ENCODE peak calls at places on chromosomes 7 and 10, in five cellular contexts. One of them, this sample, is unnamed.

GRCh38 chr7:111239437-111239836 is 148.5 kb downstream of the LRRN3 start:
- DNase-seq in esophagus squamous epithelium: no peak
- DNase-seq in neural progenitor cell: no peak
- DNase-seq in cardiac muscle cell: no peak
- DNase-seq in RWPE2: no peak
- DNase-seq in this sample: no peak

GRCh38 chr10:43299579-43299978 is 32.7 kb upstream of the RASGEF1A start:
- DNase-seq in RWPE2: no peak
- DNase-seq in neural progenitor cell: no peak
- DNase-seq in esophagus squamous epithelium: no peak
- DNase-seq in cardiac muscle cell: no peak
- DNase-seq in this sample: no peak

GRCh38 chr10:65325913-65326312 is 1599.9 kb upstream of the LRRTM3 start:
- DNase-seq in RWPE2: no peak
- DNase-seq in esophagus squamous epithelium: no peak
- DNase-seq in neural progenitor cell: peak
- DNase-seq in cardiac muscle cell: no peak
- DNase-seq in this sample: peak

GRCh38 chr10:418894-419293 is 270.6 kb downstream of the DIP2C start:
- DNase-seq in esophagus squamous epithelium: no peak
- DNase-seq in RWPE2: no peak
- DNase-seq in neural progenitor cell: no peak
- DNase-seq in cardiac muscle cell: no peak
- DNase-seq in this sample: no peak

GRCh38 chr10:124648738-124649137 is 95.4 kb downstream of the FAM53B start:
- DNase-seq in neural progenitor cell: no peak
- DNase-seq in esophagus squamous epithelium: peak
- DNase-seq in RWPE2: no peak
- DNase-seq in cardiac muscle cell: peak
- DNase-seq in this sample: no peak

GRCh38 chr7:158973440-158973839 is 117.1 kb downstream of the DYNC2I1 start:
- DNase-seq in neural progenitor cell: peak
- DNase-seq in esophagus squamous epithelium: no peak
- DNase-seq in RWPE2: peak
- DNase-seq in cardiac muscle cell: peak
- DNase-seq in this sample: peak

GRCh38 chr7:21169667-21170605 is 257.9 kb upstream of the SP4 start:
- DNase-seq in esophagus squamous epithelium: no peak
- DNase-seq in neural progenitor cell: peak
- DNase-seq in cardiac muscle cell: no peak
- DNase-seq in RWPE2: no peak
- DNase-seq in this sample: peak

GRCh38 chr7:30112103-30112713 is 22.6 kb upstream of the MTURN start:
- DNase-seq in RWPE2: no peak
- DNase-seq in cardiac muscle cell: no peak
- DNase-seq in esophagus squamous epithelium: no peak
- DNase-seq in neural progenitor cell: no peak
- DNase-seq in this sample: no peak

GRCh38 chr10:44457259-44457658 is 72.4 kb upstream of the CXCL12 start:
- DNase-seq in esophagus squamous epithelium: no peak
- DNase-seq in neural progenitor cell: no peak
- DNase-seq in RWPE2: no peak
- DNase-seq in cardiac muscle cell: no peak
- DNase-seq in this sample: no peak

GRCh38 chr10:102619281-102619981 is 24.8 kb upstream of the TRIM8 start:
- DNase-seq in RWPE2: no peak
- DNase-seq in neural progenitor cell: no peak
- DNase-seq in cardiac muscle cell: no peak
- DNase-seq in esophagus squamous epithelium: no peak
- DNase-seq in this sample: no peak

GRCh38 chr7:85065306-85065705 is 121.5 kb downstream of the SEMA3D start:
- DNase-seq in esophagus squamous epithelium: no peak
- DNase-seq in cardiac muscle cell: peak
- DNase-seq in neural progenitor cell: no peak
- DNase-seq in RWPE2: no peak
- DNase-seq in this sample: no peak

GRCh38 chr10:91908358-91909177 is 718 bp downstream of the FGFBP3 start:
- DNase-seq in esophagus squamous epithelium: peak
- DNase-seq in cardiac muscle cell: peak
- DNase-seq in neural progenitor cell: peak
- DNase-seq in RWPE2: peak
- DNase-seq in this sample: peak

GRCh38 chr10:103147645-103148044 is 45.4 kb downstream of the NT5C2 start:
- DNase-seq in RWPE2: no peak
- DNase-seq in cardiac muscle cell: no peak
- DNase-seq in neural progenitor cell: no peak
- DNase-seq in esophagus squamous epithelium: no peak
- DNase-seq in this sample: no peak

GRCh38 chr7:44980393-44981034 is 1.7 kb upstream of the MYO1G start:
- DNase-seq in RWPE2: no peak
- DNase-seq in esophagus squamous epithelium: no peak
- DNase-seq in cardiac muscle cell: peak
- DNase-seq in neural progenitor cell: no peak
- DNase-seq in this sample: peak

GRCh38 chr10:69086131-69086530 is 1.8 kb upstream of the SRGN start:
- DNase-seq in cardiac muscle cell: peak
- DNase-seq in neural progenitor cell: peak
- DNase-seq in RWPE2: no peak
- DNase-seq in esophagus squamous epithelium: no peak
- DNase-seq in this sample: peak

GRCh38 chr7:39589323-39590111 is 23.3 kb downstream of the YAE1 start:
- DNase-seq in neural progenitor cell: peak
- DNase-seq in RWPE2: no peak
- DNase-seq in esophagus squamous epithelium: no peak
- DNase-seq in cardiac muscle cell: peak
- DNase-seq in this sample: peak

GRCh38 chr7:13240349-13240748 is 552.9 kb downstream of the ARL4A start:
- DNase-seq in esophagus squamous epithelium: no peak
- DNase-seq in cardiac muscle cell: peak
- DNase-seq in neural progenitor cell: no peak
- DNase-seq in RWPE2: no peak
- DNase-seq in this sample: peak

GRCh38 chr7:116779921-116780320 is 82.5 kb upstream of the CAPZA2 start:
- DNase-seq in esophagus squamous epithelium: no peak
- DNase-seq in cardiac muscle cell: no peak
- DNase-seq in RWPE2: no peak
- DNase-seq in neural progenitor cell: no peak
- DNase-seq in this sample: no peak

GRCh38 chr10:83982812-83983211 is 156.5 kb upstream of the GHITM start:
- DNase-seq in cardiac muscle cell: no peak
- DNase-seq in esophagus squamous epithelium: no peak
- DNase-seq in RWPE2: no peak
- DNase-seq in neural progenitor cell: no peak
- DNase-seq in this sample: no peak

GRCh38 chr10:28668363-28669226 is 8.7 kb upstream of the BAMBI start:
- DNase-seq in cardiac muscle cell: peak
- DNase-seq in neural progenitor cell: peak
- DNase-seq in RWPE2: no peak
- DNase-seq in esophagus squamous epithelium: no peak
- DNase-seq in this sample: peak

GRCh38 chr7:23353172-23353571 is 54.0 kb downstream of the MALSU1 start:
- DNase-seq in esophagus squamous epithelium: no peak
- DNase-seq in neural progenitor cell: peak
- DNase-seq in cardiac muscle cell: no peak
- DNase-seq in RWPE2: no peak
- DNase-seq in this sample: no peak

GRCh38 chr10:62813981-62814380 is 2.2 kb downstream of the EGR2 start:
- DNase-seq in neural progenitor cell: no peak
- DNase-seq in cardiac muscle cell: no peak
- DNase-seq in RWPE2: no peak
- DNase-seq in esophagus squamous epithelium: no peak
- DNase-seq in this sample: peak

GRCh38 chr10:5625992-5626777 is 40.2 kb downstream of the ASB13 start:
- DNase-seq in cardiac muscle cell: no peak
- DNase-seq in neural progenitor cell: no peak
- DNase-seq in RWPE2: no peak
- DNase-seq in esophagus squamous epithelium: no peak
- DNase-seq in this sample: no peak
- H3K4me3 ChIP-seq in cardiac muscle cell: no peak
- H3K4me3 ChIP-seq in neural progenitor cell: no peak
- H3K4me3 ChIP-seq in RWPE2: no peak
- H3K4me3 ChIP-seq in esophagus squamous epithelium: no peak
- H3K4me3 ChIP-seq in this sample: no peak

GRCh38 chr10:95375418-95375817 is 84.6 kb upstream of the PDLIM1 start:
- DNase-seq in RWPE2: no peak
- DNase-seq in cardiac muscle cell: no peak
- DNase-seq in neural progenitor cell: no peak
- DNase-seq in esophagus squamous epithelium: no peak
- DNase-seq in this sample: no peak

GRCh38 chr10:95373660-95374059 is 82.9 kb upstream of the PDLIM1 start:
- DNase-seq in esophagus squamous epithelium: no peak
- DNase-seq in neural progenitor cell: no peak
- DNase-seq in cardiac muscle cell: no peak
- DNase-seq in RWPE2: no peak
- DNase-seq in this sample: no peak

GRCh38 chr10:95374597-95375209 is 83.9 kb upstream of the PDLIM1 start:
- DNase-seq in cardiac muscle cell: peak
- DNase-seq in neural progenitor cell: peak
- DNase-seq in esophagus squamous epithelium: no peak
- DNase-seq in RWPE2: no peak
- DNase-seq in this sample: peak

GRCh38 chr10:95382174-95382573 is 91.4 kb upstream of the PDLIM1 start:
- DNase-seq in esophagus squamous epithelium: no peak
- DNase-seq in RWPE2: no peak
- DNase-seq in neural progenitor cell: no peak
- DNase-seq in cardiac muscle cell: no peak
- DNase-seq in this sample: no peak

GRCh38 chr10:95377950-95378349 is 87.1 kb upstream of the PDLIM1 start:
- DNase-seq in RWPE2: no peak
- DNase-seq in neural progenitor cell: no peak
- DNase-seq in esophagus squamous epithelium: no peak
- DNase-seq in cardiac muscle cell: no peak
- DNase-seq in this sample: no peak
- H3K4me3 ChIP-seq in RWPE2: no peak
- H3K4me3 ChIP-seq in neural progenitor cell: no peak
- H3K4me3 ChIP-seq in esophagus squamous epithelium: no peak
- H3K4me3 ChIP-seq in cardiac muscle cell: no peak
- H3K4me3 ChIP-seq in this sample: no peak

GRCh38 chr7:38502848-38503247 is 128.3 kb downstream of the AMPH start:
- DNase-seq in RWPE2: no peak
- DNase-seq in cardiac muscle cell: no peak
- DNase-seq in esophagus squamous epithelium: no peak
- DNase-seq in neural progenitor cell: no peak
- DNase-seq in this sample: no peak
- H3K4me3 ChIP-seq in RWPE2: no peak
- H3K4me3 ChIP-seq in cardiac muscle cell: no peak
- H3K4me3 ChIP-seq in esophagus squamous epithelium: no peak
- H3K4me3 ChIP-seq in neural progenitor cell: no peak
- H3K4me3 ChIP-seq in this sample: no peak

DNA sequence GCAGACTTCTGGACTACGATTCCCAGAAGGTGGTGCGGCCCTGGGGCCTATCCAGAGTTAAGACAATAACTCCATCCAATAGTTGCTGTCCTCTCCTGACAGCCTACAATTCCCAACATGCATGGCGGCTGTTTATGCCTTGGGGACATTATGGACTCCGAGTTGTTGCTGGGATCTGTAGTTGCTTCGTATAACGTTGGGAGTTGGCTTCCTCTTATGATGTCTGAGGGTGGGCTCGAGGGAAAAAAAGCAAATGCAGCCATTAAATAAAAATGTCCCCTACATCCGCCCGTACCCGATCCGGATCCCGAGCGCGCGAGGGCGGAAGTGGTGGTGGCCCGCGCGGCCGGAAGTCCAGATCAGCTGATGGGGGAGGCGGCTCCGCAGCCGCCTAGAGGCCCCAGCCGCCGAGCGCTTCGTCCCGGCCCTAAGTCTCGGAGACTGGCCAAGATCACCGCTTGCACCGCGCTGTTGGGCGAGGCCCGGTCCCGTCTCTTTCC is at the start of gene ZSWIM8:
- DNase-seq in RWPE2: peak
- DNase-seq in cardiac muscle cell: peak
- DNase-seq in esophagus squamous epithelium: peak
- DNase-seq in neural progenitor cell: peak
- DNase-seq in this sample: peak
- H3K4me3 ChIP-seq in RWPE2: peak
- H3K4me3 ChIP-seq in cardiac muscle cell: peak
- H3K4me3 ChIP-seq in esophagus squamous epithelium: peak
- H3K4me3 ChIP-seq in neural progenitor cell: peak
- H3K4me3 ChIP-seq in this sample: peak

GRCh38 chr10:126421745-126422144 is 33.5 kb upstream of the ADAM12 start:
- DNase-seq in neural progenitor cell: no peak
- DNase-seq in RWPE2: no peak
- DNase-seq in esophagus squamous epithelium: no peak
- DNase-seq in cardiac muscle cell: peak
- DNase-seq in this sample: no peak
- H3K4me3 ChIP-seq in neural progenitor cell: no peak
- H3K4me3 ChIP-seq in RWPE2: no peak
- H3K4me3 ChIP-seq in esophagus squamous epithelium: no peak
- H3K4me3 ChIP-seq in cardiac muscle cell: no peak
- H3K4me3 ChIP-seq in this sample: no peak

This sample was measured in H7.